ENCODE peak calls at places on chromosomes 13 and 19, in ten cellular contexts. One of them, this sample, is unnamed.

GRCh38 chr19:6613711-6614110 is 22.8 kb upstream of the CD70 start:
- DNase-seq in activated T-helper 1 cell treated with Interleukin-2 at 50 U/mL for 16 hours: no peak
- DNase-seq in stimulated activated CD4-positive, alpha-beta T cell treated with anti-CD3 and anti-CD28 coated beads, TNF-alpha, amount 100 ng/mL, for 1 hour: no peak
- DNase-seq in fibroblast of mammary gland: peak; percentile 74
- DNase-seq in activated CD4-positive, alpha-beta T cell treated with anti-CD3 and anti-CD28 coated beads, Interleukin-2, amount 50 U/mL, for 48 hours: peak; percentile 42
- DNase-seq in endothelial cell: no peak
- DNase-seq in EL: no peak
- DNase-seq in CD8-positive, alpha-beta T cell: no peak
- DNase-seq in astrocyte: peak; percentile 81
- DNase-seq in stimulated activated CD8-positive, alpha-beta memory T cell treated with anti-CD3 and anti-CD28 coated beads, Interleukin-7, amount 100 ng/mL, for 1 hour: no peak
- DNase-seq in this sample: peak; percentile 92

GRCh38 chr13:41916173-41916954 is 44.5 kb downstream of the VWA8 start:
- DNase-seq in stimulated activated CD4-positive, alpha-beta T cell treated with anti-CD3 and anti-CD28 coated beads, TNF-alpha, amount 100 ng/mL, for 1 hour: no peak
- DNase-seq in stimulated activated CD8-positive, alpha-beta memory T cell treated with anti-CD3 and anti-CD28 coated beads, Interleukin-7, amount 100 ng/mL, for 1 hour: no peak
- DNase-seq in fibroblast of mammary gland: peak; percentile 91
- DNase-seq in activated T-helper 1 cell treated with Interleukin-2 at 50 U/mL for 16 hours: no peak
- DNase-seq in activated CD4-positive, alpha-beta T cell treated with anti-CD3 and anti-CD28 coated beads, Interleukin-2, amount 50 U/mL, for 48 hours: no peak
- DNase-seq in CD8-positive, alpha-beta T cell: no peak
- DNase-seq in endothelial cell: no peak
- DNase-seq in astrocyte: peak; percentile 90
- DNase-seq in EL: peak; percentile 85
- DNase-seq in this sample: peak; percentile 69

GRCh38 chr19:38060346-38060745 is 153.3 kb downstream of the SIPA1L3 start:
- DNase-seq in stimulated activated CD4-positive, alpha-beta T cell treated with anti-CD3 and anti-CD28 coated beads, TNF-alpha, amount 100 ng/mL, for 1 hour: no peak
- DNase-seq in activated CD4-positive, alpha-beta T cell treated with anti-CD3 and anti-CD28 coated beads, Interleukin-2, amount 50 U/mL, for 48 hours: no peak
- DNase-seq in EL: no peak
- DNase-seq in activated T-helper 1 cell treated with Interleukin-2 at 50 U/mL for 16 hours: no peak
- DNase-seq in endothelial cell: no peak
- DNase-seq in CD8-positive, alpha-beta T cell: no peak
- DNase-seq in stimulated activated CD8-positive, alpha-beta memory T cell treated with anti-CD3 and anti-CD28 coated beads, Interleukin-7, amount 100 ng/mL, for 1 hour: no peak
- DNase-seq in fibroblast of mammary gland: no peak
- DNase-seq in astrocyte: no peak
- DNase-seq in this sample: no peak

GRCh38 chr19:58229255-58229639 is 533 bp downstream of the ZNF544 start:
- DNase-seq in endothelial cell: peak; percentile 26
- DNase-seq in stimulated activated CD8-positive, alpha-beta memory T cell treated with anti-CD3 and anti-CD28 coated beads, Interleukin-7, amount 100 ng/mL, for 1 hour: no peak
- DNase-seq in stimulated activated CD4-positive, alpha-beta T cell treated with anti-CD3 and anti-CD28 coated beads, TNF-alpha, amount 100 ng/mL, for 1 hour: no peak
- DNase-seq in astrocyte: peak; percentile 14
- DNase-seq in CD8-positive, alpha-beta T cell: no peak
- DNase-seq in EL: peak; percentile 29
- DNase-seq in activated T-helper 1 cell treated with Interleukin-2 at 50 U/mL for 16 hours: no peak
- DNase-seq in fibroblast of mammary gland: peak; percentile 49
- DNase-seq in activated CD4-positive, alpha-beta T cell treated with anti-CD3 and anti-CD28 coated beads, Interleukin-2, amount 50 U/mL, for 48 hours: peak; percentile 38
- DNase-seq in this sample: peak; percentile 11

GRCh38 chr19:38524994-38525634 is 91.6 kb downstream of the RYR1 start:
- DNase-seq in stimulated activated CD8-positive, alpha-beta memory T cell treated with anti-CD3 and anti-CD28 coated beads, Interleukin-7, amount 100 ng/mL, for 1 hour: no peak
- DNase-seq in fibroblast of mammary gland: no peak
- DNase-seq in endothelial cell: no peak
- DNase-seq in stimulated activated CD4-positive, alpha-beta T cell treated with anti-CD3 and anti-CD28 coated beads, TNF-alpha, amount 100 ng/mL, for 1 hour: no peak
- DNase-seq in activated CD4-positive, alpha-beta T cell treated with anti-CD3 and anti-CD28 coated beads, Interleukin-2, amount 50 U/mL, for 48 hours: no peak
- DNase-seq in astrocyte: no peak
- DNase-seq in EL: no peak
- DNase-seq in CD8-positive, alpha-beta T cell: no peak
- DNase-seq in activated T-helper 1 cell treated with Interleukin-2 at 50 U/mL for 16 hours: no peak
- DNase-seq in this sample: no peak

GRCh38 chr13:21657538-21657937 is 13.3 kb upstream of the FGF9 start:
- DNase-seq in astrocyte: peak; percentile 52
- DNase-seq in activated T-helper 1 cell treated with Interleukin-2 at 50 U/mL for 16 hours: no peak
- DNase-seq in activated CD4-positive, alpha-beta T cell treated with anti-CD3 and anti-CD28 coated beads, Interleukin-2, amount 50 U/mL, for 48 hours: no peak
- DNase-seq in stimulated activated CD8-positive, alpha-beta memory T cell treated with anti-CD3 and anti-CD28 coated beads, Interleukin-7, amount 100 ng/mL, for 1 hour: no peak
- DNase-seq in CD8-positive, alpha-beta T cell: no peak
- DNase-seq in stimulated activated CD4-positive, alpha-beta T cell treated with anti-CD3 and anti-CD28 coated beads, TNF-alpha, amount 100 ng/mL, for 1 hour: no peak
- DNase-seq in endothelial cell: no peak
- DNase-seq in fibroblast of mammary gland: peak; percentile 76
- DNase-seq in EL: peak; percentile 73
- DNase-seq in this sample: peak; percentile 32

GRCh38 chr19:45368127-45368526 is 2.2 kb downstream of the ERCC2 start:
- DNase-seq in fibroblast of mammary gland: no peak
- DNase-seq in endothelial cell: no peak
- DNase-seq in stimulated activated CD8-positive, alpha-beta memory T cell treated with anti-CD3 and anti-CD28 coated beads, Interleukin-7, amount 100 ng/mL, for 1 hour: no peak
- DNase-seq in EL: no peak
- DNase-seq in CD8-positive, alpha-beta T cell: no peak
- DNase-seq in astrocyte: no peak
- DNase-seq in activated CD4-positive, alpha-beta T cell treated with anti-CD3 and anti-CD28 coated beads, Interleukin-2, amount 50 U/mL, for 48 hours: no peak
- DNase-seq in stimulated activated CD4-positive, alpha-beta T cell treated with anti-CD3 and anti-CD28 coated beads, TNF-alpha, amount 100 ng/mL, for 1 hour: no peak
- DNase-seq in activated T-helper 1 cell treated with Interleukin-2 at 50 U/mL for 16 hours: no peak
- DNase-seq in this sample: no peak

GRCh38 chr13:59425211-59425721 is 738.5 kb downstream of the DIAPH3 start:
- DNase-seq in EL: peak; percentile 67
- DNase-seq in fibroblast of mammary gland: peak; percentile 1
- DNase-seq in endothelial cell: no peak
- DNase-seq in stimulated activated CD8-positive, alpha-beta memory T cell treated with anti-CD3 and anti-CD28 coated beads, Interleukin-7, amount 100 ng/mL, for 1 hour: no peak
- DNase-seq in activated T-helper 1 cell treated with Interleukin-2 at 50 U/mL for 16 hours: no peak
- DNase-seq in stimulated activated CD4-positive, alpha-beta T cell treated with anti-CD3 and anti-CD28 coated beads, TNF-alpha, amount 100 ng/mL, for 1 hour: no peak
- DNase-seq in astrocyte: peak; percentile 75
- DNase-seq in activated CD4-positive, alpha-beta T cell treated with anti-CD3 and anti-CD28 coated beads, Interleukin-2, amount 50 U/mL, for 48 hours: no peak
- DNase-seq in CD8-positive, alpha-beta T cell: no peak
- DNase-seq in this sample: no peak

GRCh38 chr19:39498262-39499081 is at the start of gene DLL3:
- DNase-seq in activated CD4-positive, alpha-beta T cell treated with anti-CD3 and anti-CD28 coated beads, Interleukin-2, amount 50 U/mL, for 48 hours: no peak
- DNase-seq in activated T-helper 1 cell treated with Interleukin-2 at 50 U/mL for 16 hours: no peak
- DNase-seq in stimulated activated CD4-positive, alpha-beta T cell treated with anti-CD3 and anti-CD28 coated beads, TNF-alpha, amount 100 ng/mL, for 1 hour: no peak
- DNase-seq in EL: peak; percentile 24
- DNase-seq in astrocyte: no peak
- DNase-seq in CD8-positive, alpha-beta T cell: no peak
- DNase-seq in fibroblast of mammary gland: peak; percentile 8
- DNase-seq in stimulated activated CD8-positive, alpha-beta memory T cell treated with anti-CD3 and anti-CD28 coated beads, Interleukin-7, amount 100 ng/mL, for 1 hour: no peak
- DNase-seq in endothelial cell: peak; percentile 33
- DNase-seq in this sample: no peak

GRCh38 chr19:52442179-52442578 is 11.2 kb upstream of the ZNF578 start:
- DNase-seq in stimulated activated CD8-positive, alpha-beta memory T cell treated with anti-CD3 and anti-CD28 coated beads, Interleukin-7, amount 100 ng/mL, for 1 hour: no peak
- DNase-seq in EL: no peak
- DNase-seq in astrocyte: no peak
- DNase-seq in stimulated activated CD4-positive, alpha-beta T cell treated with anti-CD3 and anti-CD28 coated beads, TNF-alpha, amount 100 ng/mL, for 1 hour: no peak
- DNase-seq in activated T-helper 1 cell treated with Interleukin-2 at 50 U/mL for 16 hours: no peak
- DNase-seq in CD8-positive, alpha-beta T cell: no peak
- DNase-seq in fibroblast of mammary gland: no peak
- DNase-seq in activated CD4-positive, alpha-beta T cell treated with anti-CD3 and anti-CD28 coated beads, Interleukin-2, amount 50 U/mL, for 48 hours: no peak
- DNase-seq in endothelial cell: no peak
- DNase-seq in this sample: no peak

GRCh38 chr19:11767633-11768133 is 883 bp downstream of the ZNF441 start:
- DNase-seq in fibroblast of mammary gland: peak; percentile 33
- DNase-seq in CD8-positive, alpha-beta T cell: peak; percentile 52
- DNase-seq in stimulated activated CD8-positive, alpha-beta memory T cell treated with anti-CD3 and anti-CD28 coated beads, Interleukin-7, amount 100 ng/mL, for 1 hour: no peak
- DNase-seq in activated CD4-positive, alpha-beta T cell treated with anti-CD3 and anti-CD28 coated beads, Interleukin-2, amount 50 U/mL, for 48 hours: peak; percentile 29
- DNase-seq in stimulated activated CD4-positive, alpha-beta T cell treated with anti-CD3 and anti-CD28 coated beads, TNF-alpha, amount 100 ng/mL, for 1 hour: no peak
- DNase-seq in activated T-helper 1 cell treated with Interleukin-2 at 50 U/mL for 16 hours: no peak
- DNase-seq in astrocyte: peak; percentile 10
- DNase-seq in EL: peak; percentile 37
- DNase-seq in endothelial cell: no peak
- DNase-seq in this sample: peak; percentile 70

GRCh38 chr13:50805805-50806204 is 37.7 kb downstream of the DLEU7 start:
- DNase-seq in endothelial cell: no peak
- DNase-seq in CD8-positive, alpha-beta T cell: no peak
- DNase-seq in fibroblast of mammary gland: peak; percentile 32
- DNase-seq in activated CD4-positive, alpha-beta T cell treated with anti-CD3 and anti-CD28 coated beads, Interleukin-2, amount 50 U/mL, for 48 hours: no peak
- DNase-seq in EL: peak; percentile 24
- DNase-seq in astrocyte: peak; percentile 2
- DNase-seq in stimulated activated CD8-positive, alpha-beta memory T cell treated with anti-CD3 and anti-CD28 coated beads, Interleukin-7, amount 100 ng/mL, for 1 hour: no peak
- DNase-seq in stimulated activated CD4-positive, alpha-beta T cell treated with anti-CD3 and anti-CD28 coated beads, TNF-alpha, amount 100 ng/mL, for 1 hour: no peak
- DNase-seq in activated T-helper 1 cell treated with Interleukin-2 at 50 U/mL for 16 hours: no peak
- DNase-seq in this sample: peak; percentile 13